ENCODE peak calls at places on chromosome 11, in four cellular contexts. U is Calu3, K is epithelial cell of esophagus, P is upper lobe of left lung. I is an unnamed sample.

GRCh38 chr11:113201055-113201818 is 113.1 kb upstream of the TTC12 start:
- DNase-seq in U (no peak), K (no peak), P (no peak), I (no peak)

GRCh38 chr11:2092956-2093412 is 46.2 kb downstream of the IGF2 start:
- DNase-seq in K (peak), P (peak), U (peak), I (peak)

GRCh38 chr11:4884341-4884740 is 2.6 kb downstream of the OR51T1 start:
- DNase-seq in K (no peak), P (no peak), U (no peak), I (no peak)

GRCh38 chr11:66371627-66372415 is at the start of gene SLC29A2:
- DNase-seq in U (peak), P (peak), K (peak), I (peak)

GRCh38 chr11:4071828-4072421 is 22.7 kb upstream of the RRM1 start:
- DNase-seq in U (no peak), K (no peak), P (no peak), I (no peak)

GRCh38 chr11:103832762-103833161 is 203.7 kb upstream of the DDI1 start:
- DNase-seq in K (no peak), P (no peak), U (no peak), I (no peak)

GRCh38 chr11:19508166-19508565 is 204.5 kb upstream of the NAV2 start:
- DNase-seq in P (no peak), K (no peak), U (no peak), I (no peak)

GRCh38 chr11:44817207-44817944 is 90.6 kb downstream of the TSPAN18 start:
- DNase-seq in P (no peak), K (no peak), U (no peak), I (no peak)

GRCh38 chr11:78790784-78791183 is 216.1 kb upstream of the NARS2 start:
- DNase-seq in U (no peak), K (no peak), P (no peak), I (no peak)

GRCh38 chr11:8203980-8204379 is 35.2 kb upstream of the RIC3 start:
- DNase-seq in P (no peak), K (no peak), U (no peak), I (no peak)

GRCh38 chr11:62680825-62681240 is 2.0 kb upstream of the UBXN1 start:
- DNase-seq in P (no peak), K (peak), U (peak), I (no peak)

GRCh38 chr11:125874556-125875124 is 12.8 kb upstream of the HYLS1 start:
- DNase-seq in U (peak), K (peak), P (no peak), I (no peak)

GRCh38 chr11:61569701-61570100 is 11.2 kb downstream of the SYT7 start:
- DNase-seq in U (no peak), P (peak), K (no peak), I (no peak)

GRCh38 chr11:1060885-1061616 is 13.6 kb upstream of the MUC2 start:
- DNase-seq in K (peak), U (peak), P (no peak), I (no peak)

GRCh38 chr11:125452125-125452470 is 44.0 kb downstream of the FEZ1 start:
- DNase-seq in K (no peak), P (no peak), U (no peak), I (no peak)

GRCh38 chr11:113992459-113993105 is 17.7 kb downstream of the HTR3A start:
- DNase-seq in K (no peak), P (no peak), U (no peak), I (no peak)

GRCh38 chr11:102476812-102477211 is 24.2 kb upstream of the TMEM123 start:
- DNase-seq in K (peak), U (peak), P (no peak), I (no peak)

GRCh38 chr11:2995893-2996554 is 3.9 kb upstream of the NAP1L4 start:
- DNase-seq in P (no peak), U (no peak), K (no peak), I (no peak)

GRCh38 chr11:90798769-90799168 is 575.9 kb upstream of the CHORDC1 start:
- DNase-seq in K (no peak), P (no peak), U (no peak), I (no peak)

GRCh38 chr11:5288108-5288911 is 13.4 kb downstream of the OR51B4 start:
- DNase-seq in K (peak), P (no peak), U (no peak), I (no peak)

GRCh38 chr11:115612331-115612730 is 108.1 kb upstream of the CADM1 start:
- DNase-seq in U (no peak), P (no peak), K (no peak), I (no peak)

GRCh38 chr11:109547356-109548027 is 125.5 kb downstream of the C11orf87 start:
- DNase-seq in K (peak), P (no peak), U (no peak), I (no peak)

GRCh38 chr11:59802639-59803176 is 7.9 kb downstream of the MRPL16 start:
- DNase-seq in P (no peak), K (peak), U (peak), I (no peak)

GRCh38 chr11:75029836-75030631 is 41.3 kb downstream of the NEU3 start:
- DNase-seq in K (no peak), P (no peak), U (no peak), I (no peak)

GRCh38 chr11:16881766-16882165 is 132.4 kb downstream of the PLEKHA7 start:
- DNase-seq in P (no peak), K (no peak), U (peak), I (no peak)

GRCh38 chr11:95919514-95919913 is 4.4 kb downstream of the MTMR2 start:
- DNase-seq in K (no peak), P (no peak), U (no peak), I (no peak)

GRCh38 chr11:4156571-4156970 is 62.0 kb downstream of the RRM1 start:
- DNase-seq in K (no peak), U (no peak), P (no peak), I (no peak)

GRCh38 chr11:78646564-78647185 is 72.0 kb upstream of the NARS2 start:
- DNase-seq in K (peak), P (no peak), U (peak), I (no peak)

GRCh38 chr11:110855246-110855645 is 143.0 kb upstream of the ARHGAP20 start:
- DNase-seq in U (no peak), P (no peak), K (no peak), I (no peak)

GRCh38 chr11:110907629-110908028 is 195.4 kb upstream of the ARHGAP20 start:
- DNase-seq in K (peak), U (peak), P (no peak), I (no peak)

GRCh38 chr11:59172345-59173079 is 580 bp downstream of the DTX4 start:
- DNase-seq in P (peak), U (peak), K (no peak), I (no peak)

GRCh38 chr11:117816846-117817212 is 7.7 kb downstream of the FXYD2 start:
- DNase-seq in P (no peak), U (no peak), K (no peak), I (no peak)

GRCh38 chr11:122751298-122752070 is 86.8 kb upstream of the CRTAM start:
- DNase-seq in U (no peak), P (peak), K (peak), I (no peak)

GRCh38 chr11:74730601-74731260 is 495 bp downstream of the CHRDL2 start:
- DNase-seq in U (no peak), P (no peak), K (no peak), I (no peak)

GRCh38 chr11:125301301-125301700 is 136.8 kb downstream of the PKNOX2 start:
- DNase-seq in P (no peak), U (no peak), K (no peak), I (no peak)

GRCh38 chr11:93921695-93922468 is 71.5 kb upstream of the VSTM5 start:
- DNase-seq in U (peak), K (peak), P (no peak), I (no peak)

GRCh38 chr11:66981976-66982578 is 7.0 kb downstream of the C11orf86 start:
- DNase-seq in U (peak), P (no peak), K (peak), I (no peak)

DNA sequence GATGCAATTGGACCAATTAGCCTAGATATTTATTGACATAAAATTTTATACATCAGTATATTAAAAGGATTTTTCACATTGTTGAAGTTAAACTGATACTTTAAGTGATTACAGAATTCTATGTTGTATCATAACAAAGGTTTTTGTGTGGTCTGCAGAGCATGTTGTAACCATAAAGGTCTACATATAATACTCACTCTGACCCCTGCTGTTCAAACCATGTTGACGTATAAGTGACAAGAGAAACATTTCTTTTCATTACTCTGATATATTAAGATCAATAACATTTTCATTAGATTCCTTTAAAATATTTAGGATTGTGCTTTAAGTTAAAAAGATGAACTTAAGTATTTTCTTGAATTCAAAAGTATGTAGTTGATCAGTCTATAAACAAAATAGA is 63.9 kb downstream of the GAS2 start:
- DNase-seq in P (no peak), K (peak), U (peak), I (no peak)
- TF ChIP-seq CTCF in P (no peak), K (peak), U (no peak), I (peak)

GRCh38 chr11:69865707-69866106 is 46.5 kb upstream of the FGF3 start:
- DNase-seq in P (no peak), U (no peak), K (no peak), I (no peak)

GRCh38 chr11:69868871-69869270 is 49.7 kb upstream of the FGF3 start:
- DNase-seq in U (no peak), K (no peak), P (no peak), I (no peak)

GRCh38 chr11:69866648-69867047 is 47.4 kb upstream of the FGF3 start:
- DNase-seq in U (no peak), K (no peak), P (no peak), I (no peak)

GRCh38 chr11:69868003-69868865 is 49.0 kb upstream of the FGF3 start:
- DNase-seq in K (no peak), P (peak), U (no peak), I (no peak)

DNA sequence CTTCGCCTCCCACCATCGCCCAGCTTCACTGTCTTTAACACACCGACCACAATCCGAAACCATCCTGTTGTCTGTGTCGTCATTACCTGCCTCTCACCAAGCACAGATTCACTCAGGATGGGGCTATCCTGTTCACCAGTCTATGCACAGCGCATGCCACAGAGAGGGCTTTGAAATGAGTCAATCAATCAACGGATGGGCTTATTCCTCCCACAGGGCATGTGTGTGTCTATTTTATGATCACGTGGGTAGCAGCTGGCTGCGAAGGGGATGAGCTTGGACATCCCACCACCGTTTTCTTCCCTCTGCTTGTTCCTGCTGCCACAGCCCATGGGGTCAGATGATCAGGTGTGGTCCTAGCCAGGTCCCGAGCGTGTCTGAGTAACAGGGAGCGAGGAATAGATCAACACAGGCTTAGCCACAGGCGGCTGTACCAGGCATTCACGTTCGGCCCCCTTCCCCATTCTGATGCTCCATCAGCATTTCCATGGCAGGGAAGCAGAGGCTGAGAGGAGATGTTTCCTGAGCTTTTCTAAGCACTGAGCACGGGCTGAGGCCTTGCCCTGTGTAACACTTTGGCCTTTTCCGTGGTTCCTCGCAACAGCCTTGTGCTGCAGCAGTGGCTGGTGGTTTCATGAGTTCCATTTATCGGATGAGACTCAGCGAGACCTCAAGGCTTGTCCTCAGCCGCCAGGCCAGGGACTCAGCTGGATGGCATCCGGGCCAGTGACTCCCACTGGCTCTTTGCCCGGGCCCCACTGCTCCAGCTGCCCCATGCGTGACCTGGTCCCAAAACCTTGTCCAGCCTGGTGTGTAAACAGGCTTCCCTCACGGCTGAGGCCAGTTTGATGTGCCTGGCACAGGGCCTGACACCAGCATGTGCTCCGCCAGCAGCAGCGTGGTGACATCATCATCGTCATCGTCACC is 48.1 kb upstream of the FGF3 start:
- DNase-seq in P (peak), U (peak), K (no peak), I (no peak)
- TF ChIP-seq CTCF in P (no peak), U (no peak), K (no peak), I (no peak)

DNA sequence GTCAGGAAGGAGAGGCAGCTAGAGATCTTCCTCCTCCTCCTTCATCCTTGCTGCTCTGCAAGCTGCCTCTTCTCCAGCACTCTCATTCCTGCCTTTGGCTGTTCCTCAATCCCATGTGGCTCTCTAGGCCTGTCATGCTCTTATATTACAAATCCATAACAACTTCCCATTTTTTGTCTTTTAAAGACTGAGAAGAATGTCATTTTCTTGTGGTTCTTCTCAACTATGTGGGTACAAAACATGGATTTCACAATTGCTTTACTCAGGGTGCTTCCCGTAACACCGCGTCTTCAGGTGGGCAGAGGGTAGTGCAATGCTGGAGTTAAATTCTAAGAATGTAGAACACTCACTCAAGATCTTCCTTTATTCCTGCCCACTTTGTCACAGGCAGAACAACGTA is 6.8 kb upstream of the CAT start:
- DNase-seq in P (no peak), U (no peak), K (no peak), I (no peak)
- TF ChIP-seq CTCF in P (no peak), U (no peak), K (no peak), I (no peak)

DNA sequence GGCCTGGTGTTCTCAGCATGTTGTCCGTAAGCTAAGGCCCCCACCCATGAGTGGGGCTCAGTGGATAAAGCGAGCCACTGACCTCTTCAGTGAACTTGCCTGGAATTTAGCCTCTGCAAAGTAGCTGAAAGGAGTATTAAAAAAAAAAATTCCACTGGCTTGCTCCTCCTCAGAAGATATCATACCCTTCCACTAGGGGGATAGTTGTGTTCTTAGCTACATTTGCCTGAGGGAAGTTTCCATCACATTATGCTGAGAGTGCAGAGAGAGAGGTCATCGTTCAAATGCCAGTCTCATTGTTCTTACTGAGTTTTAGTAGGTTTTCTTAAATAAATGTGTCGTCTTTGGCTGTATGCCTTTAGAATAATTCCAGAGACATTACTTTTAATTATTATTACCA is 879.7 kb downstream of the JRKL start:
- DNase-seq in P (no peak), K (peak), U (no peak), I (no peak)
- TF ChIP-seq CTCF in P (no peak), K (peak), U (no peak), I (peak)

DNA sequence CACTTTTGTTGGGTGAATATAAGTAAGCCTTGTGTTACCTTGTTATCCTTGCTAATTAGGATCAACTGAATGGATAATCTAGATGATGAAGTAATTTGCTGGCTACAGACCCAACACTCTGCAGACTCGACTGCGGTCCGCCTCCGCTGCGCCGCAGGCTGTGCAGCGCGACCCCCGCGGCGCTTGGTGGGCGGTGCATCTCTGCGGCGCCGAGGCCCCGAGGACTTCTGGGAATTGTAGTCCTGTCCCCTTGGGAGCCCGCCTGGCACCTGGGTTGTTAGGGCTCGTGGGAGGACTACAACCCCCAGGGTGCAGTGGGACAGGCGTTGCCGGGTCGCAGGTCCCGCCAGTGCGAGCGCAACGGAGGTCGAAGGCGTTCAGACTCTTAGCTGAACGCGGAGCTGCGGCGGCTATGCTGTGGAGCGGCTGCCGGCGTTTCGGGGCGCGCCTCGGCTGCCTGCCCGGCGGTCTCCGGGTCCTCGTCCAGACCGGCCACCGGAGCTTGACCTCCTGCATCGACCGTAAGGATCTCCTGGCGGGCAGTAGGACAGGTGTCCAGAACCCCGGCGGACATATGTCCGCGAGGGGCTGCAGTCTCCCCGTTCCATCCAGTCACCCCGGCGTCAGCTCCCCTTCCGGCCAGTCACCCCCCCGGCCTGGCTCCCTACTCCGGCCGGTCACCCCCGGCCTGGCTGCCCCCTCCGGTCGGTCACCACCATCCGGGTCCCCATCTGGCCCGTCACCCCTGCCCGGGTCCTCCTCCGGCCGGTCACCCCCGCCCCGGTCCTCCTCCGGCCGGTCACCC is at the start of the genes ACAD8 and THYN1:
- DNase-seq in K (peak), P (peak), U (peak), I (peak)
- TF ChIP-seq CTCF in K (no peak), P (peak), U (no peak), I (peak)

DNA sequence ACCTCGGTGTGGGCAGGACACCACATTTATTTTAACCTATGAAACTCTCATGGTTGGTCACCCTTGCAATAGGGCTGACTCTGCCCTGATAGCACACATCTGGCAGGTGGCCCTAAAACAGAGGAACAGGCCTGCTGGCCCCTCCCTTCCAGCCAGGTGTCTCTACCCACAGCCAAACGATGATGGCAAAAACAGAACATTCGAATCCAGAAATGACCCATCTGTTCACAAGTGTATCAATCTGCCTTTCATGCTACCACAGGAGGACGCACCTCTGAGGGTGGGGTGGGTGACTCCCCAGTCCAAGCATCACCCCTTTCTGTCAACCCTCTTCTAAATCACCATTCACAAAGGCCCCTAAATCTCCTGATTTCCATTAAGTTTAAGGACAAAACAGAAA is 118.1 kb downstream of the ETS1 start:
- DNase-seq in U (no peak), K (no peak), P (no peak), I (no peak)
- TF ChIP-seq CTCF in U (no peak), K (no peak), P (no peak), I (no peak)

GRCh38 chr11:120878781-120879180 is 145.1 kb upstream of the TBCEL start:
- DNase-seq in U (no peak), P (no peak), K (no peak), I (no peak)
- TF ChIP-seq CTCF in U (no peak), P (no peak), K (no peak), I (no peak)

GRCh38 chr11:100525635-100526034 is 161.5 kb upstream of the ARHGAP42 start:
- DNase-seq in K (peak), P (no peak), U (no peak), I (no peak)
- TF ChIP-seq CTCF in K (peak), P (no peak), U (peak), I (peak)

I was measured in type B pancreatic cell.